ENCODE peak calls at places on chromosomes 5 and 9, in eight cellular contexts. V, Y, K, Q, F, Z, G and C are unnamed samples.

GRCh38 chr5:154406231-154406630 is 39.6 kb upstream of the SAP30L start:
- DNase-seq in V (no peak), Y (no peak), K (no peak), Q (no peak), F (no peak), Z (no peak), G (no peak), C (no peak)

GRCh38 chr9:68999393-69000105 is 14.4 kb downstream of the PRKACG start:
- DNase-seq in V (peak), Y (peak), K (peak), Q (peak), F (peak), Z (no peak), G (peak), C (no peak)

GRCh38 chr5:35202319-35203111 is 27.8 kb downstream of the PRLR start:
- DNase-seq in V (peak), Y (no peak), K (peak), Q (peak), F (no peak), Z (no peak), G (peak), C (no peak)

GRCh38 chr9:136336156-136336860 is 9.0 kb downstream of the GPSM1 start:
- DNase-seq in V (no peak), Y (no peak), K (peak), Q (no peak), F (no peak), Z (no peak), G (no peak), C (no peak)

GRCh38 chr5:84437673-84438315 is 53.1 kb upstream of the EDIL3 start:
- DNase-seq in V (peak), Y (no peak), K (peak), Q (no peak), F (peak), Z (no peak), G (no peak), C (no peak)

GRCh38 chr9:18706648-18707047 is 232.7 kb downstream of the ADAMTSL1 start:
- DNase-seq in V (no peak), Y (no peak), K (no peak), Q (no peak), F (no peak), Z (no peak), G (no peak), C (no peak)

GRCh38 chr5:145295236-145295635 is 539.9 kb downstream of the PRELID2 start:
- DNase-seq in V (no peak), Y (no peak), K (no peak), Q (no peak), F (no peak), Z (no peak), G (no peak), C (no peak)

GRCh38 chr5:671459-672328 is 21.5 kb downstream of the TPPP start:
- DNase-seq in V (peak), Y (peak), K (peak), Q (peak), F (no peak), Z (peak), G (peak), C (peak)

GRCh38 chr9:37998881-37999311 is 70.1 kb downstream of the SHB start:
- DNase-seq in V (no peak), Y (no peak), K (peak), Q (no peak), F (no peak), Z (no peak), G (no peak), C (no peak)

GRCh38 chr9:124180557-124180956 is 77.2 kb upstream of the NEK6 start:
- DNase-seq in V (no peak), Y (no peak), K (no peak), Q (no peak), F (no peak), Z (no peak), G (no peak), C (no peak)

GRCh38 chr5:14675309-14675708 is 10.8 kb downstream of the OTULIN start:
- DNase-seq in V (no peak), Y (no peak), K (no peak), Q (no peak), F (no peak), Z (no peak), G (no peak), C (no peak)

GRCh38 chr9:112753725-112754124 is 3.2 kb downstream of the SNX30 start:
- DNase-seq in V (peak), Y (no peak), K (peak), Q (no peak), F (no peak), Z (no peak), G (no peak), C (no peak)

GRCh38 chr5:66850354-66851075 is 254.3 kb downstream of the MAST4 start:
- DNase-seq in V (no peak), Y (no peak), K (no peak), Q (no peak), F (no peak), Z (no peak), G (no peak), C (no peak)

GRCh38 chr5:166111021-166111420 is 2180.4 kb upstream of the WWC1 start:
- DNase-seq in V (no peak), Y (no peak), K (no peak), Q (no peak), F (no peak), Z (no peak), G (no peak), C (no peak)

GRCh38 chr9:86531273-86531672 is 177.1 kb upstream of the TUT7 start:
- DNase-seq in V (no peak), Y (no peak), K (no peak), Q (no peak), F (no peak), Z (no peak), G (no peak), C (no peak)